ENCODE peak calls at places on chromosomes 11 and 22, in four cellular contexts. One of them, this sample, is unnamed.

GRCh38 chr11:122656073-122656630 is 630 bp downstream of the UBASH3B start:
- DNase-seq in ovary: peak; percentile 49
- DNase-seq in DND-41: peak; percentile 57
- DNase-seq in AG04450: no peak
- DNase-seq in this sample: no peak

GRCh38 chr11:72328366-72329224 is 84.6 kb upstream of the PHOX2A start:
- DNase-seq in ovary: peak; percentile 14
- DNase-seq in DND-41: no peak
- DNase-seq in AG04450: no peak
- DNase-seq in this sample: no peak

GRCh38 chr22:39246217-39246616 is 1.4 kb upstream of the PDGFB start:
- DNase-seq in ovary: no peak
- DNase-seq in DND-41: no peak
- DNase-seq in AG04450: no peak
- DNase-seq in this sample: no peak

GRCh38 chr11:30196400-30197206 is 34.2 kb upstream of the FSHB start:
- DNase-seq in ovary: peak; percentile 16
- DNase-seq in DND-41: peak; percentile 41
- DNase-seq in AG04450: no peak
- DNase-seq in this sample: peak; percentile 18

GRCh38 chr22:24875862-24876506 is 70.0 kb downstream of the SGSM1 start:
- DNase-seq in ovary: no peak
- DNase-seq in DND-41: peak; percentile 78
- DNase-seq in AG04450: no peak
- DNase-seq in this sample: no peak

GRCh38 chr22:22061085-22062077 is 78.8 kb upstream of the TOP3B start:
- DNase-seq in ovary: peak; percentile 18
- DNase-seq in DND-41: no peak
- DNase-seq in AG04450: no peak
- DNase-seq in this sample: no peak

GRCh38 chr11:10397226-10397987 is 57.7 kb upstream of the AMPD3 start:
- DNase-seq in ovary: no peak
- DNase-seq in DND-41: no peak
- DNase-seq in AG04450: no peak
- DNase-seq in this sample: no peak

GRCh38 chr11:15199693-15200092 is 85.0 kb downstream of the INSC start:
- DNase-seq in ovary: no peak
- DNase-seq in DND-41: no peak
- DNase-seq in AG04450: no peak
- DNase-seq in this sample: no peak

GRCh38 chr22:36928826-36929535 is 15.6 kb downstream of the CSF2RB start:
- DNase-seq in ovary: no peak
- DNase-seq in DND-41: no peak
- DNase-seq in AG04450: no peak
- DNase-seq in this sample: no peak

GRCh38 chr11:47234669-47235075 is 13.9 kb downstream of the ACP2 start:
- DNase-seq in ovary: peak; percentile 64
- DNase-seq in DND-41: peak; percentile 48
- DNase-seq in AG04450: no peak
- DNase-seq in this sample: no peak

GRCh38 chr11:9260182-9261146 is 4.7 kb downstream of the DENND5A start:
- DNase-seq in ovary: no peak
- DNase-seq in DND-41: no peak
- DNase-seq in AG04450: no peak
- DNase-seq in this sample: no peak

GRCh38 chr11:32188785-32189184 is 97.9 kb downstream of the RCN1 start:
- DNase-seq in ovary: no peak
- DNase-seq in DND-41: no peak
- DNase-seq in AG04450: no peak
- DNase-seq in this sample: no peak

GRCh38 chr11:86143429-86144030 is 74.6 kb upstream of the PICALM start:
- DNase-seq in ovary: no peak
- DNase-seq in DND-41: no peak
- DNase-seq in AG04450: no peak
- DNase-seq in this sample: peak; percentile 13

GRCh38 chr11:133966147-133966546 is 9.4 kb upstream of the IGSF9B start:
- DNase-seq in ovary: no peak
- DNase-seq in DND-41: no peak
- DNase-seq in AG04450: no peak
- DNase-seq in this sample: no peak

GRCh38 chr11:95108159-95108611 is 18.5 kb downstream of the ENDOD1 start:
- DNase-seq in ovary: no peak
- DNase-seq in DND-41: no peak
- DNase-seq in AG04450: no peak
- DNase-seq in this sample: no peak

GRCh38 chr11:34830648-34831047 is 85.5 kb downstream of the APIP start:
- DNase-seq in ovary: no peak
- DNase-seq in DND-41: no peak
- DNase-seq in AG04450: peak; percentile 3
- DNase-seq in this sample: no peak

GRCh38 chr22:44298331-44299087 is 14.2 kb downstream of the SHISAL1 start:
- DNase-seq in ovary: no peak
- DNase-seq in DND-41: no peak
- DNase-seq in AG04450: no peak
- DNase-seq in this sample: no peak

GRCh38 chr11:134572741-134573675 is 161.0 kb upstream of the B3GAT1 start:
- DNase-seq in ovary: no peak
- DNase-seq in DND-41: peak; percentile 2
- DNase-seq in AG04450: no peak
- DNase-seq in this sample: no peak

GRCh38 chr11:129374081-129374992 is 1.3 kb upstream of the BARX2 start:
- DNase-seq in ovary: no peak
- DNase-seq in DND-41: no peak
- DNase-seq in AG04450: no peak
- DNase-seq in this sample: peak; percentile 12

GRCh38 chr22:41966607-41967240 is 2.5 kb upstream of the SEPTIN3 start:
- DNase-seq in ovary: no peak
- DNase-seq in DND-41: peak; percentile 43
- DNase-seq in AG04450: peak; percentile 61
- DNase-seq in this sample: peak; percentile 53

GRCh38 chr11:75893202-75893601 is 78.2 kb downstream of the UVRAG start:
- DNase-seq in ovary: no peak
- DNase-seq in DND-41: no peak
- DNase-seq in AG04450: no peak
- DNase-seq in this sample: no peak

GRCh38 chr11:59611570-59612565 is 3.7 kb downstream of the OSBP start:
- DNase-seq in ovary: no peak
- DNase-seq in DND-41: no peak
- DNase-seq in AG04450: peak; percentile 30
- DNase-seq in this sample: no peak

DNA sequence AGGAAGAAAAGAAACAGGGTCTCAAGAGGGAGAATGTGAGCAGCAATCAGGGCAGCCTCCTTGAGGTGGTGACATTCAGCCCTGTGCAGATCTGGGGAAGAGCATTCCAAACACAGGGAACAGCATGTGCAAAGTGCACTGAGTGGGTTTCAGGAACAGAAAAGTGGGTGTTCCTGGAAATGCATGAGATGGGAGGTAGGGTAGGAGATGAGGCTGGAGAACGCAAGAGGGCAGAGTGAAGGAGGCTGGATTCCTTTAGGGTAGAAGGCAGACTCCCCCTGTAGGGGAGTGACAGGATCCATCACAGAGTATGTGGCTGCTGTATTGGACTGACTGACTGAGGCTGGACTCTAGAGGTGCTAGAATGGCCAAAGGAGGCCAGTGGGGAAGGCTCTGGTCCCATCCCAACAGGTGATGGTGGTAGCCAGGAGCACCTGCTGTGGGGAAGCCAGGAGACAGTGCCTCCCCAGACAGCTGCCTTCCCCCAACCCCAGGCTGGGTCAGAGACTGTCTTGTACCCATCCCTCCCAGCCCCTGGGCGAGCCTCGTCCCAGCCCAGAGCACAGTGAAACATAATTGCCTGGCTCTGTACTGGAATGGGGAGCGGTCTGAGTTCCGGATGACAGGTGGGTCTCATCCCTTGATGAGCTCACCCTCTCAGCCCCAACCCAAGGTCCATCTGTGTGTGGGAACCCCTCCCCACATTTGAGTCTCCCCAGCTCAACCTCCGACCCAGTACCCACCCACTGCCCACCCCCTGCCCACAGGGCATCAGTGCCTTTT is 419.4 kb downstream of the MN1 start:
- DNase-seq in ovary: no peak
- DNase-seq in DND-41: no peak
- DNase-seq in AG04450: no peak
- DNase-seq in this sample: no peak
- H3K4me3 ChIP-seq in ovary: no peak overlapping the region
- H3K4me3 ChIP-seq in DND-41: no peak overlapping the region
- H3K4me3 ChIP-seq in AG04450: no peak overlapping the region
- H3K4me3 ChIP-seq in this sample: no peak overlapping the region

GRCh38 chr11:118155781-118156530 is 3.3 kb upstream of the SCN4B start:
- DNase-seq in ovary: no peak
- DNase-seq in DND-41: no peak
- DNase-seq in AG04450: no peak
- DNase-seq in this sample: no peak
- H3K27me3 ChIP-seq in ovary: no peaks in the 10 kb centered on the region
- H3K27me3 ChIP-seq in DND-41: peaks cover 79% of the 10 kb centered on the region
- H3K27me3 ChIP-seq in AG04450: peaks cover 80% of the 10 kb centered on the region
- H3K27me3 ChIP-seq in this sample: peaks cover 8% of the 10 kb centered on the region

DNA sequence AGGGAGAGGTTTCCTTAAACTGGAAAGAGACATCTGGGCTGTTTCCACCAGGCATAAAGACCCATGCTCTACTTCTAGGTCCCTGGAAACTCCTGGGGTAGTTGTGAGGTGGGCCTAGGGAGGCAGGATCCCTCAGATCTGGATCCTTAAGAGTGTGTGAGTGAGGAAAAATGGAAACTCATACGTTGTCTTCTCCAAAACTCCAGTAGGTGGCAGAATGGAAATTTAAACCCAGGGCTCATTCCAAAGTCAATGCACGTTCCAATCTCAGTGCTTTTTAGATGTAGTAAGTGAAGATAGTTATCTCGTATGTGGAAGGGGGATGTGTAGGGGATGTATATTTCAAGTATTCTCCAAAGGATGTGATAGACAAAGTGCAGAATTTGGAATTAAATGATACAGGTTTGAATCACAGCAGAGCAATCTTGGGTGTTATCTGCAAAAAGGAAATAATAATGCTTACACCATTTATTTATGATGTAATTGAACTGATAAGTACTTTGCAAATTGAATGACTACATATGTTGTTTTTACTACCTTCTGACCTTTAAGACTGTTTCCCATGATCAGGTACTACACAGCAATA is 13.1 kb upstream of the MMP1 start:
- DNase-seq in ovary: no peak
- DNase-seq in DND-41: no peak
- DNase-seq in AG04450: no peak
- DNase-seq in this sample: no peak
- TF ChIP-seq CTCF in ovary: no peak
- TF ChIP-seq CTCF in DND-41: peak; percentile 48
- TF ChIP-seq CTCF in AG04450: peak; percentile 71
- TF ChIP-seq CTCF in this sample: peak; percentile 42

DNA sequence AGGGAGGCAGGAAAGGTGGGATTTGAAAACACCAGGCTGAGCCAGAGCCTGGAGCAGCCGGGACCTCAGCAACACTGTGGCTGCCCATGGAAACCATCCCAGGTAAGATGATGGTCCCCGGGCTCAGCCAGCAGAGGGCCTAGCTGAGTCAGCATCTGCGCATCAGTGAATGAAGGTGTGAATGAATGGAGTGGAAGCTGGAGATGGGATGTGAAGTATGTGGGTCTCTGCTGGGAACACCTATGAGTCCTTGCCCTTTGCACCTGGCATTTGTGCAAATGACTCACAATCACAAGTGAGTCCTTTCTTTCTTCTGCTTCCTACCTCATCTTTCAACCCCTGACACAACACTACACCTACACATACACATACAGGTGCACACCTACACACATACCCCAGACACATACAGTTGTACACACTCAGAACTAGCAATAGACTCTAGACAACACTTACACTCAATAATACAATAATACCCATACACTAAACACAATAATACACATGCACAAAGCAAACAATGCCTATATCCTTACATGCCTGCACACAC is 62.8 kb upstream of the PRDM11 start:
- DNase-seq in ovary: no peak
- DNase-seq in DND-41: no peak
- DNase-seq in AG04450: no peak
- DNase-seq in this sample: no peak
- H3K4me3 ChIP-seq in ovary: no peak overlapping the region
- H3K4me3 ChIP-seq in DND-41: no peak overlapping the region
- H3K4me3 ChIP-seq in AG04450: no peak overlapping the region
- H3K4me3 ChIP-seq in this sample: no peak overlapping the region

GRCh38 chr22:23353696-23354095 is 173.4 kb downstream of the BCR start:
- DNase-seq in ovary: no peak
- DNase-seq in DND-41: no peak
- DNase-seq in AG04450: no peak
- DNase-seq in this sample: no peak
- H3K27me3 ChIP-seq in ovary: no peaks in the 10 kb centered on the region
- H3K27me3 ChIP-seq in DND-41: no peaks in the 10 kb centered on the region
- H3K27me3 ChIP-seq in AG04450: peaks cover 13% of the 10 kb centered on the region
- H3K27me3 ChIP-seq in this sample: no peaks in the 10 kb centered on the region

GRCh38 chr22:19751497-19752245 is 8.9 kb upstream of the TBX1 start:
- DNase-seq in ovary: no peak
- DNase-seq in DND-41: no peak
- DNase-seq in AG04450: no peak
- DNase-seq in this sample: no peak

GRCh38 chr22:19753996-19754700 is 6.4 kb upstream of the TBX1 start:
- DNase-seq in ovary: no peak
- DNase-seq in DND-41: no peak
- DNase-seq in AG04450: no peak
- DNase-seq in this sample: no peak

GRCh38 chr22:19755145-19755710 is 5.3 kb upstream of the TBX1 start:
- DNase-seq in ovary: no peak
- DNase-seq in DND-41: no peak
- DNase-seq in AG04450: no peak
- DNase-seq in this sample: no peak

GRCh38 chr22:19754701-19755144 is 5.9 kb upstream of the TBX1 start:
- DNase-seq in ovary: no peak
- DNase-seq in DND-41: no peak
- DNase-seq in AG04450: no peak
- DNase-seq in this sample: no peak

GRCh38 chr22:19753090-19753842 is 7.3 kb upstream of the TBX1 start:
- DNase-seq in ovary: no peak
- DNase-seq in DND-41: no peak
- DNase-seq in AG04450: no peak
- DNase-seq in this sample: no peak
- TF ChIP-seq CTCF in ovary: no peak
- TF ChIP-seq CTCF in DND-41: peak; percentile 40
- TF ChIP-seq CTCF in AG04450: no peak
- TF ChIP-seq CTCF in this sample: peak; percentile 25

GRCh38 chr11:81129618-81130017 is 1604.0 kb downstream of the FAM181B start:
- DNase-seq in ovary: no peak
- DNase-seq in DND-41: no peak
- DNase-seq in AG04450: no peak
- DNase-seq in this sample: no peak
- H3K4me3 ChIP-seq in ovary: no peak overlapping the region
- H3K4me3 ChIP-seq in DND-41: no peak overlapping the region
- H3K4me3 ChIP-seq in AG04450: no peak overlapping the region
- H3K4me3 ChIP-seq in this sample: no peak overlapping the region

GRCh38 chr22:19545935-19546207 is 21.7 kb upstream of the CLDN5 start:
- DNase-seq in ovary: no peak
- DNase-seq in DND-41: no peak
- DNase-seq in AG04450: no peak
- DNase-seq in this sample: no peak
- H3K27me3 ChIP-seq in ovary: no peaks in the 10 kb centered on the region
- H3K27me3 ChIP-seq in DND-41: no peaks in the 10 kb centered on the region
- H3K27me3 ChIP-seq in AG04450: peaks cover 4% of the 10 kb centered on the region
- H3K27me3 ChIP-seq in this sample: no peaks in the 10 kb centered on the region